ENCODE peak calls at places on chromosomes 1 and 21, in seven cellular contexts. W is right cardiac atrium; H is T1000; Q is AG08395; Y is T-helper 17 cell; A is BE2C; D is CD4-positive, alpha-beta memory T cell. T is an unnamed sample.

GRCh38 chr1:167467126-167467725 is 51.1 kb downstream of the CD247 start:
- DNase-seq in Q (no peak), H (no peak), D (no peak), A (no peak), W (no peak), Y (no peak), T (no peak)

GRCh38 chr1:67555487-67556296 is 125.5 kb upstream of the SERBP1 start:
- DNase-seq in D (no peak), A (no peak), H (no peak), Q (no peak), Y (no peak), W (no peak), T (no peak)

GRCh38 chr21:15742052-15742451 is 12.3 kb downstream of the USP25 start:
- DNase-seq in A (no peak), H (no peak), Q (no peak), D (no peak), Y (no peak), W (no peak), T (no peak)

GRCh38 chr1:234645964-234646363 is 36.0 kb upstream of the IRF2BP2 start:
- DNase-seq in A (no peak), D (no peak), Y (no peak), W (no peak), H (no peak), Q (no peak), T (no peak)

GRCh38 chr21:45104560-45104959 is 30.2 kb downstream of the ADARB1 start:
- DNase-seq in W (no peak), A (peak; percentile 47), H (no peak), Y (no peak), Q (no peak), D (no peak), T (no peak)

GRCh38 chr1:112399456-112399855 is 3.4 kb downstream of the CTTNBP2NL start:
- DNase-seq in A (no peak), W (no peak), Q (no peak), Y (no peak), D (no peak), H (no peak), T (peak; percentile 24)

GRCh38 chr1:204331847-204332487 is 27.8 kb downstream of the PLEKHA6 start:
- DNase-seq in Q (no peak), D (no peak), W (no peak), H (no peak), Y (no peak), A (no peak), T (no peak)

GRCh38 chr21:41370840-41371697 is 9.2 kb downstream of the MX2 start:
- DNase-seq in H (no peak), W (no peak), Q (peak; percentile 43), A (no peak), Y (no peak), D (no peak), T (no peak)

GRCh38 chr1:184866991-184867788 is 107.1 kb downstream of the NIBAN1 start:
- DNase-seq in D (peak; percentile 73), H (no peak), Q (peak; percentile 87), W (no peak), A (no peak), Y (no peak), T (no peak)

GRCh38 chr21:16551101-16551695 is 821.4 kb downstream of the USP25 start:
- DNase-seq in D (no peak), Y (no peak), H (no peak), A (no peak), W (no peak), Q (no peak), T (no peak)

GRCh38 chr1:54125671-54126070 is 27.1 kb downstream of the CDCP2 start:
- DNase-seq in W (no peak), Q (peak; percentile 44), Y (no peak), H (no peak), A (no peak), D (no peak), T (no peak)

GRCh38 chr1:238653693-238654321 is 732.6 kb upstream of the CHRM3 start:
- DNase-seq in A (no peak), H (no peak), Y (no peak), D (no peak), W (no peak), Q (no peak), T (no peak)

GRCh38 chr1:230682274-230682673 is 31.6 kb downstream of the AGT start:
- DNase-seq in A (no peak), H (no peak), D (no peak), Y (no peak), Q (no peak), W (no peak), T (no peak)

GRCh38 chr1:194755241-194755953 is 1569.0 kb upstream of the B3GALT2 start:
- DNase-seq in A (peak; percentile 32), H (no peak), D (no peak), Y (no peak), W (no peak), Q (no peak), T (no peak)

GRCh38 chr1:151819951-151820623 is 11.5 kb downstream of the RORC start:
- DNase-seq in D (no peak), W (no peak), A (no peak), H (no peak), Q (no peak), Y (no peak), T (no peak)

GRCh38 chr1:236471653-236472052 is 52.1 kb upstream of the LGALS8 start:
- DNase-seq in Q (no peak), A (no peak), D (no peak), Y (no peak), H (no peak), W (no peak), T (no peak)

GRCh38 chr1:221089273-221089672 is 210.0 kb downstream of the HLX start:
- DNase-seq in H (no peak), W (no peak), Y (no peak), D (no peak), A (no peak), Q (peak; percentile 50), T (no peak)

GRCh38 chr21:42409366-42409765 is 5.7 kb downstream of the UBASH3A start:
- DNase-seq in Q (no peak), A (no peak), H (no peak), W (no peak), D (no peak), Y (no peak), T (no peak)

GRCh38 chr1:17973694-17974093 is 133.9 kb upstream of the IGSF21 start:
- DNase-seq in H (no peak), Y (no peak), W (no peak), D (no peak), Q (no peak), A (no peak), T (no peak)

GRCh38 chr1:145985502-145986439 is 10.6 kb downstream of the TXNIP start:
- DNase-seq in D (no peak), A (no peak), H (peak; percentile 39), Y (no peak), W (peak; percentile 59), Q (peak; percentile 64), T (no peak)

GRCh38 chr21:37595944-37596343 is 229.4 kb downstream of the DYRK1A start:
- DNase-seq in A (no peak), Q (no peak), W (no peak), D (no peak), H (no peak), Y (no peak), T (no peak)

GRCh38 chr1:234965128-234965527 is 163.5 kb downstream of the TOMM20 start:
- DNase-seq in Q (no peak), Y (no peak), W (no peak), A (no peak), D (no peak), H (no peak), T (no peak)

GRCh38 chr1:211511947-211512346 is 20.0 kb upstream of the RD3 start:
- DNase-seq in H (no peak), Q (no peak), W (no peak), D (no peak), A (no peak), Y (no peak), T (no peak)

GRCh38 chr1:179322481-179323026 is 29.0 kb downstream of the SOAT1 start:
- DNase-seq in D (no peak), Y (no peak), W (no peak), H (no peak), A (no peak), Q (no peak), T (no peak)

GRCh38 chr1:165289556-165289955 is 67.0 kb downstream of the LMX1A start:
- DNase-seq in Y (no peak), W (no peak), H (no peak), D (no peak), A (no peak), Q (no peak), T (no peak)

GRCh38 chr1:69671363-69672010 is 103.8 kb downstream of the LRRC7 start:
- DNase-seq in W (no peak), Y (no peak), D (no peak), H (no peak), Q (no peak), A (no peak), T (no peak)

GRCh38 chr1:51070011-51070410 is 32.0 kb upstream of the C1orf185 start:
- DNase-seq in W (no peak), D (no peak), H (no peak), A (no peak), Q (no peak), Y (no peak), T (no peak)

GRCh38 chr1:153963030-153963849 is at the start of gene SLC39A1:
- DNase-seq in D (peak; percentile 88), H (peak; percentile 93), Y (peak; percentile 93), W (peak; percentile 98), A (peak; percentile 99), Q (peak; percentile 95), T (peak; percentile 97)

GRCh38 chr1:24275510-24275909 is 43.6 kb upstream of the GRHL3 start:
- DNase-seq in A (no peak), Y (no peak), H (no peak), Q (peak; percentile 35), W (no peak), D (no peak), T (no peak)

T was measured in NAMALWA.